ENCODE peak calls at places on chromosomes 5 and 9, in ten cellular contexts. P is skeletal muscle cell; G is dermis microvascular lymphatic vessel endothelial cell; J is stimulated activated CD8-positive, alpha-beta memory T cell treated with anti-CD3 and anti-CD28 coated beads, Interleukin-2, amount 100 ng/mL, for 48 hours; X is NCI-H82; K is spleen; B is activated CD4-positive, alpha-beta T cell treated with anti-CD3 and anti-CD28 coated beads for 4 hours; D is CD4-positive, alpha-beta T cell; U is Calu3; R is MG63. H is an unnamed sample.
A peak's percentile ranks its signal among the peaks of the same experiment; 100 is the strongest.

GRCh38 chr5:159628703-159629102 is 287.6 kb upstream of the ADRA1B start:
- DNase-seq in P (no peak), G (no peak), J (no peak), X (peak; percentile 20), K (no peak), B (no peak), D (no peak), U (no peak), R (no peak), H (no peak)

GRCh38 chr5:31196309-31196708 is 2.8 kb downstream of the CDH6 start:
- DNase-seq in P (no peak), G (no peak), J (no peak), X (peak; percentile 13), K (no peak), B (no peak), D (no peak), U (no peak), R (peak; percentile 64), H (no peak)

GRCh38 chr9:129932303-129933151 is 97.3 kb downstream of the USP20 start:
- DNase-seq in P (peak; percentile 4), G (no peak), J (no peak), X (peak; percentile 69), K (no peak), B (no peak), D (no peak), U (no peak), R (no peak), H (no peak)

GRCh38 chr5:121273818-121274433 is 577.8 kb upstream of the FTMT start:
- DNase-seq in P (peak; percentile 87), G (no peak), J (no peak), X (no peak), K (no peak), B (no peak), D (no peak), U (peak; percentile 68), R (peak; percentile 82), H (no peak)

GRCh38 chr5:171272996-171273970 is 35.8 kb upstream of the TLX3 start:
- DNase-seq in P (no peak), G (no peak), J (no peak), X (peak; percentile 6), K (no peak), B (no peak), D (no peak), U (peak; percentile 36), R (no peak), H (no peak)

GRCh38 chr5:178994580-178995340 is at the start of gene GRM6:
- DNase-seq in P (no peak), G (no peak), J (no peak), X (no peak), K (no peak), B (no peak), D (no peak), U (no peak), R (no peak), H (no peak)

GRCh38 chr5:80275347-80275746 is 19.5 kb upstream of the SERINC5 start:
- DNase-seq in P (no peak), G (no peak), J (no peak), X (peak; percentile 19), K (no peak), B (no peak), D (no peak), U (peak; percentile 38), R (no peak), H (no peak)

GRCh38 chr5:32156635-32157034 is 17.5 kb downstream of the GOLPH3 start:
- DNase-seq in P (no peak), G (no peak), J (no peak), X (no peak), K (no peak), B (no peak), D (no peak), U (no peak), R (no peak), H (no peak)

GRCh38 chr5:37694867-37695266 is 145.0 kb downstream of the GDNF start:
- DNase-seq in P (no peak), G (no peak), J (no peak), X (no peak), K (no peak), B (no peak), D (no peak), U (no peak), R (no peak), H (no peak)

GRCh38 chr5:103498211-103498610 is 64.4 kb downstream of the NUDT12 start:
- DNase-seq in P (no peak), G (no peak), J (no peak), X (no peak), K (no peak), B (no peak), D (no peak), U (no peak), R (no peak), H (no peak)

GRCh38 chr5:138874241-138874640 is 894 bp downstream of the LRRTM2 start:
- DNase-seq in P (peak; percentile 6), G (no peak), J (no peak), X (peak; percentile 52), K (no peak), B (no peak), D (no peak), U (no peak), R (peak; percentile 60), H (no peak)

GRCh38 chr5:163807781-163808180 is 302.4 kb downstream of the MAT2B start:
- DNase-seq in P (no peak), G (no peak), J (no peak), X (no peak), K (no peak), B (no peak), D (no peak), U (no peak), R (no peak), H (no peak)

GRCh38 chr9:134564431-134565170 is 77.0 kb upstream of the COL5A1 start:
- DNase-seq in P (peak; percentile 58), G (no peak), J (no peak), X (no peak), K (no peak), B (no peak), D (no peak), U (no peak), R (peak; percentile 33), H (peak; percentile 8)

GRCh38 chr9:90981726-90982125 is 180.1 kb downstream of the SYK start:
- DNase-seq in P (no peak), G (no peak), J (no peak), X (no peak), K (no peak), B (no peak), D (no peak), U (no peak), R (no peak), H (no peak)

GRCh38 chr9:29213374-29214161 is 1640.3 kb upstream of the C9orf72 start:
- DNase-seq in P (no peak), G (no peak), J (no peak), X (peak; percentile 73), K (no peak), B (no peak), D (no peak), U (peak; percentile 23), R (no peak), H (no peak)

GRCh38 chr9:9881692-9882091 is 731.1 kb downstream of the PTPRD start:
- DNase-seq in P (no peak), G (no peak), J (no peak), X (no peak), K (no peak), B (no peak), D (no peak), U (no peak), R (no peak), H (no peak)

GRCh38 chr5:8644377-8644776 is 775.4 kb downstream of the MTRR start:
- DNase-seq in P (no peak), G (no peak), J (no peak), X (no peak), K (no peak), B (no peak), D (no peak), U (no peak), R (no peak), H (no peak)

GRCh38 chr5:150622157-150622556 is 18.3 kb upstream of the SYNPO start:
- DNase-seq in P (no peak), G (no peak), J (no peak), X (peak; percentile 57), K (no peak), B (no peak), D (no peak), U (no peak), R (no peak), H (no peak)

GRCh38 chr9:16192403-16193017 is 639.7 kb downstream of the CCDC171 start:
- DNase-seq in P (peak; percentile 38), G (no peak), J (no peak), X (no peak), K (no peak), B (no peak), D (no peak), U (no peak), R (peak; percentile 78), H (no peak)

GRCh38 chr5:139495644-139496435 is 13.3 kb upstream of the STING1 start:
- DNase-seq in P (peak; percentile 14), G (no peak), J (no peak), X (no peak), K (no peak), B (no peak), D (no peak), U (peak; percentile 28), R (peak; percentile 92), H (no peak)

GRCh38 chr9:70902705-70903131 is 218.7 kb downstream of the TRPM3 start:
- DNase-seq in P (peak; percentile 99), G (peak; percentile 39), J (no peak), X (no peak), K (no peak), B (no peak), D (no peak), U (peak; percentile 28), R (peak; percentile 71), H (no peak)

GRCh38 chr9:75378036-75378435 is 289.7 kb downstream of the OSTF1 start:
- DNase-seq in P (no peak), G (no peak), J (no peak), X (no peak), K (no peak), B (no peak), D (no peak), U (no peak), R (no peak), H (peak; percentile 92)